ENCODE peak calls at places on chromosome 11, in six cellular contexts. O is fibroblast of villous mesenchyme, G is A549, M is GM13976, T is uterus, I is heart right ventricle. L is an unnamed sample.
A peak's percentile ranks its signal among the peaks of the same experiment; 100 is the strongest.

GRCh38 chr11:111360150-111361043 is 18.7 kb downstream of the POU2AF1 start:
- DNase-seq in O (no peak), G (no peak), M (no peak), T (no peak), I (no peak), L (no peak)

GRCh38 chr11:128330203-128330602 is 257.2 kb downstream of the ETS1 start:
- DNase-seq in O (no peak), G (no peak), M (no peak), T (no peak), I (no peak), L (no peak)

GRCh38 chr11:11400635-11401232 is 47.7 kb upstream of the CSNK2A3 start:
- DNase-seq in O (no peak), G (no peak), M (peak; percentile 29), T (no peak), I (no peak), L (no peak)

GRCh38 chr11:2150206-2150847 is 10.7 kb downstream of the INS start:
- DNase-seq in O (peak; percentile 75), G (peak; percentile 55), M (no peak), T (no peak), I (no peak), L (peak; percentile 68)

GRCh38 chr11:56172256-56172835 is 4.1 kb upstream of the OR5J2 start:
- DNase-seq in O (no peak), G (no peak), M (no peak), T (no peak), I (no peak), L (no peak)

GRCh38 chr11:123494195-123495050 is 64.4 kb downstream of the GRAMD1B start:
- DNase-seq in O (no peak), G (no peak), M (no peak), T (no peak), I (no peak), L (no peak)

GRCh38 chr11:76234704-76235232 is 28.5 kb upstream of the WNT11 start:
- DNase-seq in O (no peak), G (peak; percentile 60), M (peak; percentile 68), T (no peak), I (no peak), L (no peak)

GRCh38 chr11:66904055-66904454 is 47.2 kb downstream of the LRFN4 start:
- DNase-seq in O (no peak), G (peak; percentile 76), M (no peak), T (no peak), I (no peak), L (no peak)

GRCh38 chr11:101129203-101129943 is at the start of gene PGR:
- DNase-seq in O (peak; percentile 39), G (no peak), M (no peak), T (peak; percentile 86), I (peak; percentile 51), L (no peak)

GRCh38 chr11:87324817-87325489 is 287.2 kb downstream of the TMEM135 start:
- DNase-seq in O (peak; percentile 22), G (no peak), M (no peak), T (no peak), I (no peak), L (no peak)

GRCh38 chr11:123301696-123302400 is 106.8 kb upstream of the CLMP start:
- DNase-seq in O (peak; percentile 38), G (peak; percentile 44), M (peak; percentile 90), T (peak; percentile 19), I (peak; percentile 39), L (peak; percentile 33)

GRCh38 chr11:117097567-117098268 is 510 bp downstream of the SIK3 start:
- DNase-seq in O (peak; percentile 16), G (peak; percentile 27), M (peak; percentile 45), T (no peak), I (peak; percentile 44), L (peak; percentile 7)

GRCh38 chr11:99327527-99327926 is 306.8 kb downstream of the CNTN5 start:
- DNase-seq in O (no peak), G (no peak), M (no peak), T (no peak), I (no peak), L (no peak)

GRCh38 chr11:44066732-44067131 is 662 bp downstream of the ACCS start:
- DNase-seq in O (peak; percentile 65), G (no peak), M (no peak), T (peak; percentile 25), I (no peak), L (peak; percentile 60)

GRCh38 chr11:44306469-44307244 is 3.3 kb downstream of the ALX4 start:
- DNase-seq in O (no peak), G (no peak), M (no peak), T (no peak), I (no peak), L (no peak)

GRCh38 chr11:441418-442274 is at the start of gene ANO9:
- DNase-seq in O (no peak), G (no peak), M (peak; percentile 91), T (no peak), I (no peak), L (no peak)

GRCh38 chr11:2521081-2521480 is 76.3 kb downstream of the KCNQ1 start:
- DNase-seq in O (no peak), G (no peak), M (no peak), T (peak; percentile 2), I (no peak), L (no peak)

GRCh38 chr11:106398396-106399074 is 321.1 kb downstream of the AASDHPPT start:
- DNase-seq in O (no peak), G (peak; percentile 3), M (no peak), T (no peak), I (no peak), L (peak; percentile 76)

GRCh38 chr11:122735031-122735430 is 79.5 kb downstream of the UBASH3B start:
- DNase-seq in O (peak; percentile 62), G (no peak), M (no peak), T (no peak), I (no peak), L (no peak)

GRCh38 chr11:64358907-64359711 is at the start of gene RPS6KA4:
- DNase-seq in O (peak; percentile 58), G (peak; percentile 71), M (peak; percentile 95), T (peak; percentile 47), I (peak; percentile 51), L (peak; percentile 90)

GRCh38 chr11:67465190-67465522 is 3.9 kb downstream of the TMEM134 start:
- DNase-seq in O (no peak), G (no peak), M (no peak), T (no peak), I (no peak), L (no peak)

GRCh38 chr11:44775366-44776356 is 48.9 kb downstream of the TSPAN18 start:
- DNase-seq in O (peak; percentile 45), G (peak; percentile 80), M (peak; percentile 71), T (peak; percentile 38), I (peak; percentile 63), L (peak; percentile 50)

GRCh38 chr11:15562230-15562629 is 447.5 kb downstream of the INSC start:
- DNase-seq in O (no peak), G (no peak), M (no peak), T (no peak), I (no peak), L (no peak)

GRCh38 chr11:65708451-65708850 is 3.6 kb upstream of the KAT5 start:
- DNase-seq in O (no peak), G (no peak), M (no peak), T (no peak), I (no peak), L (no peak)
- TF ChIP-seq CTCF in O (no peak), G (no peak), M (no peak), T (no peak), I (no peak), L (no peak)

DNA sequence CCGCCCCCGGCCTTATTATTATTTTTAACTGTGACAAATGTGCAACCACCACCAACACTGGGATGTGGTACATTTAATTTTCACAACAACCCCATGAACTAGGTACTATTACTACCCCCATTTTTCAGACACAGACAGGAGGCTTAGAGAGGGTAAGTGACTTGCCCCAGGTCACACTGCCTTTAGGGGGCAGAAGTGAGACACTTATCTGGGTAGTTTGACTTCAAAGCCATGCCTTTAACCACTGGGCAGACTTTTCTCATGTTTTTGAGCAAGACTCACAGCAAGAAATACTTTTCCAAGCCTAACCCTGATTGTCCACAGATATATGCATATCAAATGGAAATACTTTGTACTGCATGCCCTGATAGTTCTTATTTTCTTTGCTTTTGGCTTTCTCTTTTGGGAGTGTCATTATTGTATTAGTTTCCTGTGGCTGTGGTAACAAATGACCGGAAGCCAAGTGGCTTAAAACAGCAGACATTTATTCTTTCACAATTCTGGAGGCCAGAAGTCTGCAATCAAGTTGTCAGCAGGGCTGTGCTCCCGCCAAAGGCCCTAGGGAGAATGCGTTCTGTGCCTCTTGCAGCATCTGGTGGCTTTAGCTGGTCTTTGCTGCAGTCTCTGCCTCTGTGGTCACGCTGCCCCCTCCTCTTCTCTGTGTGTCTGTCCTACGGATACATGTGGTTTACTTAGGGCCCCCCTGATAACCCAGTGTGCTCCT is 110.8 kb downstream of the GRIK4 start:
- DNase-seq in O (no peak), G (no peak), M (no peak), T (no peak), I (no peak), L (no peak)
- TF ChIP-seq CTCF in O (peak; percentile 19), G (no peak), M (peak; percentile 24), T (no peak), I (peak; percentile 26), L (no peak)

GRCh38 chr11:79062814-79063762 is 377.7 kb downstream of the TENM4 start:
- DNase-seq in O (no peak), G (peak; percentile 68), M (no peak), T (no peak), I (peak; percentile 14), L (no peak)
- TF ChIP-seq CTCF in O (peak; percentile 50), G (peak; percentile 51), M (no peak), T (no peak), I (peak; percentile 43), L (peak; percentile 60)

GRCh38 chr11:17473071-17473744 is 3.4 kb downstream of the ABCC8 start:
- DNase-seq in O (no peak), G (peak; percentile 95), M (no peak), T (no peak), I (no peak), L (peak; percentile 26)
- TF ChIP-seq CTCF in O (peak; percentile 34), G (peak; percentile 62), M (no peak), T (no peak), I (no peak), L (peak; percentile 23)

DNA sequence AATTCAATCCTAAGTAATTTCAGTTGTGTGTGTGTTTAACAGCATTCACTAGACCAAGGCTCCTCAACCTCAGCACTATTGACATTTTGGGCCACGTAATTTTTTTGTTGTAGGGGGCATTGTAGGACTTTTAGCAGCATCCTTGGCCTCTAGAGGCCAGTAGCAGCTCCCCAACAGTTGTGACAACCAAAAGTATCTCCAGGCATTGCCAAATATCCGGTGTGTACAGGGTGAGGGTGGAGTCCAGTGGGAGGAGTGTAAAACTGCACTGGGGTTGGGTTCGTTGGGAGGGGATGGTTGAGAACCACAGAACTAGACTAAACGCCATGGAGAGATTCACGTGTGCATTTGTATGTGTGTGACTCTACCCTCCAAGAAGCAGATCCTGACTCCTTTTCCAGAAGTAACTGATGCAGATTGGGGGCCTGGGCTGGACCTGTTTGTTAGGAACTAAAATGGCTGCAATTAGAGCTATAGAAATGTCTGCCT is 5.9 kb upstream of the PHF21A start:
- DNase-seq in O (peak; percentile 84), G (peak; percentile 97), M (peak; percentile 57), T (no peak), I (peak; percentile 29), L (peak; percentile 82)
- TF ChIP-seq CTCF in O (peak; percentile 74), G (peak; percentile 65), M (peak; percentile 36), T (no peak), I (peak; percentile 51), L (peak; percentile 68)

GRCh38 chr11:73375830-73376167 is 400 bp upstream of the RELT start:
- DNase-seq in O (no peak), G (no peak), M (no peak), T (peak; percentile 34), I (no peak), L (no peak)
- TF ChIP-seq CTCF in O (no peak), G (no peak), M (no peak), T (no peak), I (no peak), L (no peak)

L was measured in foreskin fibroblast.